ENCODE peak calls at places on chromosome 18, in ten cellular contexts. One of them, this sample, is unnamed.

GRCh38 chr18:7370812-7371211 is 139.9 kb downstream of the LRRC30 start:
- DNase-seq in C1 segment of cervical spinal cord: no peak
- DNase-seq in GDM1: peak; percentile 96
- DNase-seq in M059J: no peak
- DNase-seq in ACHN: no peak
- DNase-seq in astrocyte of the spinal cord: no peak
- DNase-seq in 8988T: no peak
- DNase-seq in CD4-positive, alpha-beta memory T cell: no peak
- DNase-seq in NCI-H1092 treated with DMSO at 0.1 percent for 48 hours: no peak
- DNase-seq in astrocyte: no peak
- DNase-seq in this sample: no peak

GRCh38 chr18:6396843-6397242 is 17.9 kb downstream of the L3MBTL4 start:
- DNase-seq in NCI-H1092 treated with DMSO at 0.1 percent for 48 hours: no peak
- DNase-seq in CD4-positive, alpha-beta memory T cell: no peak
- DNase-seq in 8988T: no peak
- DNase-seq in astrocyte: no peak
- DNase-seq in ACHN: no peak
- DNase-seq in astrocyte of the spinal cord: no peak
- DNase-seq in M059J: no peak
- DNase-seq in C1 segment of cervical spinal cord: no peak
- DNase-seq in GDM1: no peak
- DNase-seq in this sample: no peak

GRCh38 chr18:69585696-69586095 is 185.0 kb downstream of the DOK6 start:
- DNase-seq in astrocyte: no peak
- DNase-seq in astrocyte of the spinal cord: no peak
- DNase-seq in C1 segment of cervical spinal cord: no peak
- DNase-seq in ACHN: no peak
- DNase-seq in NCI-H1092 treated with DMSO at 0.1 percent for 48 hours: no peak
- DNase-seq in GDM1: no peak
- DNase-seq in 8988T: no peak
- DNase-seq in CD4-positive, alpha-beta memory T cell: no peak
- DNase-seq in M059J: no peak
- DNase-seq in this sample: no peak

GRCh38 chr18:78430171-78430857 is 549.3 kb upstream of the SALL3 start:
- DNase-seq in 8988T: no peak
- DNase-seq in ACHN: no peak
- DNase-seq in C1 segment of cervical spinal cord: no peak
- DNase-seq in GDM1: no peak
- DNase-seq in CD4-positive, alpha-beta memory T cell: no peak
- DNase-seq in astrocyte: no peak
- DNase-seq in M059J: no peak
- DNase-seq in NCI-H1092 treated with DMSO at 0.1 percent for 48 hours: peak; percentile 95
- DNase-seq in astrocyte of the spinal cord: no peak
- DNase-seq in this sample: no peak

GRCh38 chr18:907171-907879 is 2.7 kb downstream of the ADCYAP1 start:
- DNase-seq in astrocyte: no peak
- DNase-seq in NCI-H1092 treated with DMSO at 0.1 percent for 48 hours: peak; percentile 29
- DNase-seq in 8988T: no peak
- DNase-seq in C1 segment of cervical spinal cord: no peak
- DNase-seq in CD4-positive, alpha-beta memory T cell: no peak
- DNase-seq in astrocyte of the spinal cord: no peak
- DNase-seq in GDM1: no peak
- DNase-seq in ACHN: no peak
- DNase-seq in M059J: peak; percentile 6
- DNase-seq in this sample: no peak

GRCh38 chr18:26547302-26548143 is 830 bp downstream of the KCTD1 start:
- DNase-seq in M059J: no peak
- DNase-seq in astrocyte: peak; percentile 89
- DNase-seq in astrocyte of the spinal cord: peak; percentile 87
- DNase-seq in C1 segment of cervical spinal cord: no peak
- DNase-seq in 8988T: peak; percentile 79
- DNase-seq in CD4-positive, alpha-beta memory T cell: peak; percentile 48
- DNase-seq in NCI-H1092 treated with DMSO at 0.1 percent for 48 hours: no peak
- DNase-seq in GDM1: no peak
- DNase-seq in ACHN: no peak
- DNase-seq in this sample: no peak

GRCh38 chr18:8951491-8951890 is 151.0 kb upstream of the NDUFV2 start:
- DNase-seq in NCI-H1092 treated with DMSO at 0.1 percent for 48 hours: no peak
- DNase-seq in ACHN: no peak
- DNase-seq in M059J: peak; percentile 49
- DNase-seq in GDM1: no peak
- DNase-seq in C1 segment of cervical spinal cord: no peak
- DNase-seq in CD4-positive, alpha-beta memory T cell: no peak
- DNase-seq in astrocyte of the spinal cord: no peak
- DNase-seq in astrocyte: no peak
- DNase-seq in 8988T: no peak
- DNase-seq in this sample: peak; percentile 13

GRCh38 chr18:41992066-41992465 is 37.0 kb downstream of the PIK3C3 start:
- DNase-seq in astrocyte: peak; percentile 23
- DNase-seq in M059J: peak; percentile 5
- DNase-seq in GDM1: no peak
- DNase-seq in 8988T: no peak
- DNase-seq in astrocyte of the spinal cord: no peak
- DNase-seq in CD4-positive, alpha-beta memory T cell: no peak
- DNase-seq in NCI-H1092 treated with DMSO at 0.1 percent for 48 hours: no peak
- DNase-seq in C1 segment of cervical spinal cord: no peak
- DNase-seq in ACHN: no peak
- DNase-seq in this sample: peak; percentile 76

GRCh38 chr18:36536426-36536825 is 238.9 kb downstream of the FHOD3 start:
- DNase-seq in 8988T: no peak
- DNase-seq in CD4-positive, alpha-beta memory T cell: no peak
- DNase-seq in ACHN: no peak
- DNase-seq in astrocyte: no peak
- DNase-seq in C1 segment of cervical spinal cord: no peak
- DNase-seq in NCI-H1092 treated with DMSO at 0.1 percent for 48 hours: no peak
- DNase-seq in GDM1: no peak
- DNase-seq in M059J: no peak
- DNase-seq in astrocyte of the spinal cord: no peak
- DNase-seq in this sample: no peak

GRCh38 chr18:51038110-51038509 is 8.1 kb downstream of the SMAD4 start:
- DNase-seq in NCI-H1092 treated with DMSO at 0.1 percent for 48 hours: no peak
- DNase-seq in 8988T: no peak
- DNase-seq in GDM1: no peak
- DNase-seq in ACHN: no peak
- DNase-seq in astrocyte of the spinal cord: no peak
- DNase-seq in astrocyte: no peak
- DNase-seq in CD4-positive, alpha-beta memory T cell: no peak
- DNase-seq in C1 segment of cervical spinal cord: no peak
- DNase-seq in M059J: no peak
- DNase-seq in this sample: no peak

GRCh38 chr18:60021556-60021955 is 121.8 kb downstream of the PMAIP1 start:
- DNase-seq in ACHN: no peak
- DNase-seq in C1 segment of cervical spinal cord: no peak
- DNase-seq in GDM1: no peak
- DNase-seq in CD4-positive, alpha-beta memory T cell: no peak
- DNase-seq in astrocyte: no peak
- DNase-seq in NCI-H1092 treated with DMSO at 0.1 percent for 48 hours: no peak
- DNase-seq in astrocyte of the spinal cord: no peak
- DNase-seq in M059J: no peak
- DNase-seq in 8988T: no peak
- DNase-seq in this sample: no peak

GRCh38 chr18:13220326-13220991 is 1.9 kb downstream of the LDLRAD4 start:
- DNase-seq in astrocyte: peak; percentile 49
- DNase-seq in NCI-H1092 treated with DMSO at 0.1 percent for 48 hours: peak; percentile 25
- DNase-seq in ACHN: no peak
- DNase-seq in C1 segment of cervical spinal cord: no peak
- DNase-seq in CD4-positive, alpha-beta memory T cell: no peak
- DNase-seq in M059J: peak; percentile 26
- DNase-seq in GDM1: no peak
- DNase-seq in astrocyte of the spinal cord: peak; percentile 2
- DNase-seq in 8988T: no peak
- DNase-seq in this sample: no peak

GRCh38 chr18:48729421-48729820 is 190.6 kb downstream of the CTIF start:
- DNase-seq in NCI-H1092 treated with DMSO at 0.1 percent for 48 hours: no peak
- DNase-seq in 8988T: no peak
- DNase-seq in ACHN: no peak
- DNase-seq in C1 segment of cervical spinal cord: no peak
- DNase-seq in M059J: peak; percentile 10
- DNase-seq in GDM1: no peak
- DNase-seq in astrocyte of the spinal cord: peak; percentile 69
- DNase-seq in astrocyte: peak; percentile 77
- DNase-seq in CD4-positive, alpha-beta memory T cell: no peak
- DNase-seq in this sample: no peak

GRCh38 chr18:9417081-9417841 is 58.1 kb upstream of the RALBP1 start:
- DNase-seq in NCI-H1092 treated with DMSO at 0.1 percent for 48 hours: peak; percentile 15
- DNase-seq in M059J: peak; percentile 71
- DNase-seq in astrocyte of the spinal cord: peak; percentile 74
- DNase-seq in C1 segment of cervical spinal cord: no peak
- DNase-seq in GDM1: no peak
- DNase-seq in astrocyte: peak; percentile 84
- DNase-seq in CD4-positive, alpha-beta memory T cell: no peak
- DNase-seq in ACHN: peak; percentile 90
- DNase-seq in 8988T: no peak
- DNase-seq in this sample: no peak

GRCh38 chr18:23822590-23823385 is 133.5 kb downstream of the LAMA3 start:
- DNase-seq in NCI-H1092 treated with DMSO at 0.1 percent for 48 hours: no peak
- DNase-seq in ACHN: peak; percentile 89
- DNase-seq in M059J: peak; percentile 96
- DNase-seq in astrocyte of the spinal cord: peak; percentile 54
- DNase-seq in C1 segment of cervical spinal cord: no peak
- DNase-seq in astrocyte: peak; percentile 83
- DNase-seq in GDM1: no peak
- DNase-seq in CD4-positive, alpha-beta memory T cell: no peak
- DNase-seq in 8988T: no peak
- DNase-seq in this sample: no peak

GRCh38 chr18:36446059-36446458 is 148.5 kb downstream of the FHOD3 start:
- DNase-seq in astrocyte: no peak
- DNase-seq in CD4-positive, alpha-beta memory T cell: no peak
- DNase-seq in M059J: peak; percentile 72
- DNase-seq in 8988T: no peak
- DNase-seq in GDM1: no peak
- DNase-seq in C1 segment of cervical spinal cord: no peak
- DNase-seq in astrocyte of the spinal cord: no peak
- DNase-seq in NCI-H1092 treated with DMSO at 0.1 percent for 48 hours: no peak
- DNase-seq in ACHN: no peak
- DNase-seq in this sample: no peak

This sample was measured in GM12878.